ENCODE peak calls at places on chromosomes 5 and 9, in seven cellular contexts. T is DND-41, C is heart right ventricle, J is Peyer's patch, R is IMR-90, D is mammary epithelial cell, G is neural progenitor cell. S is an unnamed sample.

GRCh38 chr9:93291536-93292287 is 107.8 kb downstream of the WNK2 start:
- DNase-seq in T (no peak), C (no peak), J (no peak), R (no peak), D (no peak), G (no peak), S (no peak)

GRCh38 chr5:107216587-107216986 is 454.1 kb downstream of the EFNA5 start:
- DNase-seq in T (no peak), C (no peak), J (no peak), R (no peak), D (no peak), G (no peak), S (no peak)

GRCh38 chr9:92615790-92616189 is 54.1 kb downstream of the IPPK start:
- DNase-seq in T (no peak), C (no peak), J (no peak), R (no peak), D (no peak), G (no peak), S (no peak)

GRCh38 chr5:131810510-131811249 is 13.9 kb upstream of the FNIP1 start:
- DNase-seq in T (no peak), C (no peak), J (no peak), R (peak; percentile 41), D (no peak), G (peak; percentile 39), S (no peak)

GRCh38 chr5:139650031-139650688 is 2.0 kb downstream of the CXXC5 start:
- DNase-seq in T (peak; percentile 55), C (peak; percentile 53), J (no peak), R (no peak), D (no peak), G (peak; percentile 80), S (peak; percentile 64)

GRCh38 chr5:125372694-125373621 is 626.5 kb upstream of the ZNF608 start:
- DNase-seq in T (no peak), C (no peak), J (no peak), R (peak; percentile 77), D (peak; percentile 53), G (peak; percentile 81), S (no peak)

GRCh38 chr5:91288117-91288516 is 95.0 kb downstream of the ARRDC3 start:
- DNase-seq in T (no peak), C (no peak), J (no peak), R (peak; percentile 90), D (no peak), G (no peak), S (no peak)

GRCh38 chr5:95718203-95718602 is 12.9 kb upstream of the RHOBTB3 start:
- DNase-seq in T (peak; percentile 67), C (no peak), J (no peak), R (no peak), D (peak; percentile 9), G (no peak), S (peak; percentile 30)

GRCh38 chr5:93044860-93045666 is 536.0 kb downstream of the NR2F1-AS1 start:
- DNase-seq in T (no peak), C (no peak), J (no peak), R (no peak), D (no peak), G (no peak), S (no peak)

GRCh38 chr9:130304141-130304540 is 38.6 kb downstream of the HMCN2 start:
- DNase-seq in T (no peak), C (no peak), J (no peak), R (no peak), D (no peak), G (no peak), S (no peak)

GRCh38 chr5:38396766-38397165 is 138.4 kb downstream of the EGFLAM start:
- DNase-seq in T (no peak), C (no peak), J (no peak), R (no peak), D (no peak), G (no peak), S (no peak)

GRCh38 chr5:90803891-90804290 is 245.3 kb downstream of the ADGRV1 start:
- DNase-seq in T (no peak), C (no peak), J (no peak), R (no peak), D (peak; percentile 38), G (no peak), S (no peak)

GRCh38 chr5:73135429-73136276 is 15.3 kb downstream of the TMEM171 start:
- DNase-seq in T (peak; percentile 24), C (no peak), J (no peak), R (peak; percentile 42), D (peak; percentile 27), G (peak; percentile 56), S (no peak)

GRCh38 chr9:123507992-123508391 is 152.0 kb downstream of the CRB2 start:
- DNase-seq in T (no peak), C (no peak), J (no peak), R (peak; percentile 21), D (no peak), G (no peak), S (no peak)

GRCh38 chr9:16869140-16869903 is 1.1 kb downstream of the BNC2 start:
- DNase-seq in T (no peak), C (no peak), J (no peak), R (peak; percentile 50), D (no peak), G (peak; percentile 63), S (no peak)

DNA sequence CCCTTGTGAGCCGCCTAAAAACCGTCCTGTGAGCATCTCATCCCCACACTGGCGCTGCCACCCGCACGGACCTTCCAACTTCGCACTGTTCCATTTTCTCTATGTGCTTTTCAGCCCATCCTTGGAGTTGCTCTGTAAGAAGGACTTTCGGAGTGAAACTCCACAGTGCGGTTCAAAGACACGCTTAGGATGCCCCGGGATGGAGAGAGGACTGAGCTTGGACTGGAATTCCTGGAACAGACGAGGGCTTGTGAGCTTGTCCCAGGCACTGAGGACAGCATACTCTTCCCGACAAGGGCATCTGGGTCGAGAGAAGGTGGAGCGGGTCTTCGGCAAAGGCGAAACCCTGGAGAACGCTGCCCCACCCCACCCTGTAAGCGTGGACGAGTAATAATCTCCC is 187.8 kb downstream of the MEF2C start:
- DNase-seq in T (no peak), C (no peak), J (no peak), R (no peak), D (no peak), G (no peak), S (no peak)
- H3K27me3 ChIP-seq in T (no peaks in the 10 kb centered on the region), C (peaks cover 92% of the 10 kb centered on the region), J (peaks cover 42% of the 10 kb centered on the region), R (peaks cover 55% of the 10 kb centered on the region), D (peaks cover 62% of the 10 kb centered on the region), G (peaks cover 95% of the 10 kb centered on the region), S (peaks cover 4% of the 10 kb centered on the region)

DNA sequence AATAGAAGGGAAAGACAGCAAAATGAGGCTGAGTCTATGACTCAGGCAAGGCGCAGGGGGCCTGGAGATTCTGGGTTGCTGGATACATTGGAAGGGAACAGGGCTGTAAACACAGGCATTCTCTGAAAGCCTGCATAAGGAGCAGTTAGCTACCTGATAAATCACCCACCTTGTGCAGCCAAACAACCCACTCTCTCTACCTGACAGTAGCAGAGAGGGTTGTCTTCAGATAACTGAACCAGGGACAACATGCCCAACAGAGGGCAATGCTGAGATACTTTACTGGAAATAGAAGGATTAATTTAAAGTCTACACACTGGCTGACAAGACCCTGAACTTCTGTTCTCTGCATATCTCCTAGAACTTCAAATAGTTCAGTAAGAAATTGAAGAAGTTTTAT is 161.6 kb downstream of the KCTD16 start:
- DNase-seq in T (no peak), C (no peak), J (no peak), R (peak; percentile 6), D (no peak), G (peak; percentile 29), S (no peak)
- TF ChIP-seq CTCF in T (peak; percentile 24), C (no peak), J (no peak), R (peak; percentile 19), D (no peak), G (peak; percentile 49), S (no peak)

GRCh38 chr5:1806974-1807373 is 5.8 kb downstream of the NDUFS6 start:
- DNase-seq in T (no peak), C (no peak), J (no peak), R (no peak), D (no peak), G (no peak), S (no peak)
- H3K36me3 ChIP-seq in T (peaks cover 96% of the 10 kb centered on the region), C (peaks cover 98% of the 10 kb centered on the region), J (peaks cover 93% of the 10 kb centered on the region), R (peaks cover 66% of the 10 kb centered on the region), D (peaks cover 33% of the 10 kb centered on the region), G (peaks cover 9% of the 10 kb centered on the region), S (peaks cover 41% of the 10 kb centered on the region)

GRCh38 chr9:126581893-126582292 is 31.8 kb upstream of the LMX1B start:
- DNase-seq in T (peak; percentile 52), C (no peak), J (no peak), R (no peak), D (no peak), G (no peak), S (no peak)
- H3K27me3 ChIP-seq in T (no peaks in the 10 kb centered on the region), C (no peaks in the 10 kb centered on the region), J (no peaks in the 10 kb centered on the region), R (peaks cover 65% of the 10 kb centered on the region), D (peaks cover 5% of the 10 kb centered on the region), G (no peaks in the 10 kb centered on the region), S (no peaks in the 10 kb centered on the region)

GRCh38 chr9:2120926-2121689 is 106.0 kb downstream of the SMARCA2 start:
- DNase-seq in T (no peak), C (no peak), J (no peak), R (peak; percentile 56), D (peak; percentile 35), G (no peak), S (no peak)
- TF ChIP-seq CTCF in T (no peak), C (peak; percentile 5), J (no peak), R (peak; percentile 30), D (no peak), G (peak; percentile 9), S (no peak)

GRCh38 chr5:168770996-168771395 is 191.8 kb upstream of the PANK3 start:
- DNase-seq in T (no peak), C (no peak), J (no peak), R (no peak), D (no peak), G (no peak), S (no peak)

GRCh38 chr5:168772466-168772961 is 193.3 kb upstream of the PANK3 start:
- DNase-seq in T (no peak), C (no peak), J (no peak), R (no peak), D (no peak), G (no peak), S (no peak)

GRCh38 chr5:168771698-168772097 is 192.5 kb upstream of the PANK3 start:
- DNase-seq in T (no peak), C (no peak), J (no peak), R (no peak), D (no peak), G (no peak), S (no peak)

GRCh38 chr5:168768172-168768571 is 189.0 kb upstream of the PANK3 start:
- DNase-seq in T (no peak), C (no peak), J (no peak), R (no peak), D (no peak), G (no peak), S (no peak)

GRCh38 chr5:168770036-168770498 is 190.9 kb upstream of the PANK3 start:
- DNase-seq in T (no peak), C (no peak), J (no peak), R (no peak), D (no peak), G (peak; percentile 10), S (no peak)
- H3K36me3 ChIP-seq in T (no peaks in the 10 kb centered on the region), C (no peaks in the 10 kb centered on the region), J (no peaks in the 10 kb centered on the region), R (no peaks in the 10 kb centered on the region), D (no peaks in the 10 kb centered on the region), G (no peaks in the 10 kb centered on the region), S (no peaks in the 10 kb centered on the region)